ENCODE peak calls at places on chromosomes 13 and 19, in eight cellular contexts. P is T1000; V is HS-5; J is upper lobe of right lung; C is NCI-H774; B is NAMALWA; N is stimulated activated CD4-positive, alpha-beta T cell treated with anti-CD3 and anti-CD28 coated beads, TNF-alpha, amount 100 ng/mL, for 24 hours; F is MCF 10A. Y is an unnamed sample.

GRCh38 chr19:51354742-51355148 is 11.4 kb downstream of the ETFB start:
- DNase-seq in P (no peak), V (no peak), J (no peak), C (no peak), B (no peak), N (no peak), F (no peak), Y (no peak)

GRCh38 chr13:93477238-93477637 is 250.6 kb downstream of the GPC6 start:
- DNase-seq in P (no peak), V (no peak), J (no peak), C (no peak), B (no peak), N (no peak), F (no peak), Y (no peak)

GRCh38 chr13:40058757-40059236 is 403.3 kb downstream of the COG6 start:
- DNase-seq in P (no peak), V (no peak), J (no peak), C (no peak), B (no peak), N (no peak), F (peak; percentile 69), Y (no peak)

GRCh38 chr13:32427852-32428580 is at the start of gene N4BP2L1:
- DNase-seq in P (peak; percentile 11), V (peak; percentile 2), J (peak; percentile 93), C (no peak), B (peak; percentile 82), N (peak; percentile 66), F (peak; percentile 40), Y (peak; percentile 39)

GRCh38 chr19:39557791-39558622 is 18.0 kb upstream of the EID2 start:
- DNase-seq in P (no peak), V (no peak), J (no peak), C (peak; percentile 31), B (no peak), N (no peak), F (peak; percentile 20), Y (peak; percentile 46)

GRCh38 chr19:17550076-17550667 is 5.3 kb upstream of the COLGALT1 start:
- DNase-seq in P (no peak), V (no peak), J (no peak), C (no peak), B (no peak), N (no peak), F (no peak), Y (no peak)

GRCh38 chr19:46000497-46001246 is 5.4 kb downstream of the CCDC61 start:
- DNase-seq in P (no peak), V (no peak), J (peak; percentile 83), C (peak; percentile 61), B (peak; percentile 58), N (peak; percentile 35), F (peak; percentile 9), Y (no peak)

GRCh38 chr19:10286803-10287737 is at the start of gene ICAM4:
- DNase-seq in P (no peak), V (no peak), J (peak; percentile 89), C (no peak), B (no peak), N (no peak), F (no peak), Y (no peak)

GRCh38 chr13:108957369-108958012 is 328.1 kb downstream of the MYO16 start:
- DNase-seq in P (peak; percentile 44), V (peak; percentile 74), J (no peak), C (no peak), B (no peak), N (no peak), F (peak; percentile 85), Y (peak; percentile 6)

GRCh38 chr19:47641891-47642485 is 33.1 kb downstream of the BICRA start:
- DNase-seq in P (no peak), V (no peak), J (no peak), C (no peak), B (no peak), N (no peak), F (no peak), Y (no peak)